ENCODE peak calls at places on chromosomes 4 and X, in four cellular contexts. One of them, this sample, is unnamed.

GRCh38 chr4:85760521-85760920 is 285.6 kb downstream of the ARHGAP24 start:
- DNase-seq in DND-41: no peak
- DNase-seq in IMR-90: no peak
- DNase-seq in H9: no peak
- DNase-seq in this sample: no peak

GRCh38 chr4:3121110-3121509 is 46.6 kb downstream of the HTT start:
- DNase-seq in DND-41: no peak
- DNase-seq in IMR-90: no peak
- DNase-seq in H9: no peak
- DNase-seq in this sample: no peak

GRCh38 chrX:57643698-57644097 is 36.4 kb downstream of the NLRP2B start:
- DNase-seq in DND-41: no peak
- DNase-seq in IMR-90: no peak
- DNase-seq in H9: no peak
- DNase-seq in this sample: no peak

GRCh38 chr4:129446074-129446473 is 350.1 kb downstream of the C4orf33 start:
- DNase-seq in DND-41: peak
- DNase-seq in IMR-90: no peak
- DNase-seq in H9: peak
- DNase-seq in this sample: no peak

GRCh38 chr4:133147365-133147821 is 1.7 kb upstream of the PCDH10 start:
- DNase-seq in DND-41: no peak
- DNase-seq in IMR-90: no peak
- DNase-seq in H9: no peak
- DNase-seq in this sample: no peak

GRCh38 chrX:115988825-115989224 is 181.7 kb upstream of the AGTR2 start:
- DNase-seq in DND-41: no peak
- DNase-seq in IMR-90: no peak
- DNase-seq in H9: no peak
- DNase-seq in this sample: no peak

GRCh38 chr4:73308286-73308685 is 49.7 kb upstream of the ANKRD17 start:
- DNase-seq in DND-41: no peak
- DNase-seq in IMR-90: peak
- DNase-seq in H9: no peak
- DNase-seq in this sample: no peak

GRCh38 chr4:154822775-154823174 is 41.7 kb downstream of the RBM46 start:
- DNase-seq in DND-41: no peak
- DNase-seq in IMR-90: peak
- DNase-seq in H9: no peak
- DNase-seq in this sample: peak

GRCh38 chrX:119236599-119237525 is 777 bp downstream of the PGRMC1 start:
- DNase-seq in DND-41: peak
- DNase-seq in IMR-90: peak
- DNase-seq in H9: no peak
- DNase-seq in this sample: no peak

DNA sequence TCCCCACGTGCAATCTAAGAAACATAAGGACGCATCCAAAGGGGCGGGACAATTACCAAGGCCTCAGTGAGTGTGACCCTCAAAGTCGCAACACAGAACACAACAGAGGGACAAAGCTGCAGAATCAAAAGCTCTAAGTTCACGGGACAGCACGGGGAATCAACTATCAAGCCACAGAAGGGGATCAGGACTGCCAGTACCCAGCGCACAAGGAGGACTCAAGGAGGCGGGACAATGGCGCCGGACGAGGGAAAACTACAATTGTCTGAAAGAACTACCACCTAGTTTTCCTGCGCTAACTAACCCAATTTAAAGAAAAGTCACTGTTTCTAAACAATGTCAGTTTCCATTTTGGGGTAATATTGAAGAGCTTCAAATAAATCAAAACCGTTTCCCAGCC is 1.3 kb downstream of the FAM53A start:
- DNase-seq in DND-41: no peak
- DNase-seq in IMR-90: no peak
- DNase-seq in H9: no peak
- DNase-seq in this sample: no peak
- H3K9ac ChIP-seq in DND-41: no peak
- H3K9ac ChIP-seq in IMR-90: peak
- H3K9ac ChIP-seq in H9: no peak
- H3K9ac ChIP-seq in this sample: peak

DNA sequence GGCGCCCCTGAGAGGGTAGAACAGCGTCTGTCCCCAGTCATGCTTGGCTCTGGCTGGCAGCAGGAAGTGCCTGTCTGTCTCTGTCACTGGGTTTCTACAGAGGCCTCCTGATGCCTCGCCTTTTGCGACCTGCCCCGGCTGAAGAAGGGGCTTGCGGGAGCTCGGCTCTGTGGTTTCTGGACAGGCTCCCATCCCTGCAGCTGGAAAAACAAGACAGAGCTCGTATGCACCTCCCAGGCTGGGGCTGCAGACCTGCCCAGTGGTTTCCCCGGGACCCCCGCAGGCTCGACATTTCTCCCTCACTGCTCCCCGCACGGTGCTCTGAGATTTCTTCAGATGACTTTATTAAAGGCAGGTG is 57.0 kb upstream of the SORCS2 start:
- DNase-seq in DND-41: no peak
- DNase-seq in IMR-90: peak
- DNase-seq in H9: no peak
- DNase-seq in this sample: no peak
- H3K9ac ChIP-seq in DND-41: no peak
- H3K9ac ChIP-seq in IMR-90: no peak
- H3K9ac ChIP-seq in H9: no peak
- H3K9ac ChIP-seq in this sample: no peak

GRCh38 chr4:168515222-168516011 is 18.6 kb downstream of the PALLD start:
- DNase-seq in DND-41: no peak
- DNase-seq in IMR-90: no peak
- DNase-seq in H9: no peak
- DNase-seq in this sample: no peak

GRCh38 chr4:168509786-168510185 is 12.9 kb downstream of the PALLD start:
- DNase-seq in DND-41: peak
- DNase-seq in IMR-90: peak
- DNase-seq in H9: no peak
- DNase-seq in this sample: no peak

GRCh38 chr4:168511780-168512467 is 15.1 kb downstream of the PALLD start:
- DNase-seq in DND-41: peak
- DNase-seq in IMR-90: no peak
- DNase-seq in H9: peak
- DNase-seq in this sample: no peak

GRCh38 chr4:168516841-168517240 is 20.0 kb downstream of the PALLD start:
- DNase-seq in DND-41: no peak
- DNase-seq in IMR-90: no peak
- DNase-seq in H9: no peak
- DNase-seq in this sample: no peak

GRCh38 chr4:168514249-168514852 is 17.5 kb downstream of the PALLD start:
- DNase-seq in DND-41: no peak
- DNase-seq in IMR-90: peak
- DNase-seq in H9: no peak
- DNase-seq in this sample: peak
- H3K9ac ChIP-seq in DND-41: no peak
- H3K9ac ChIP-seq in IMR-90: no peak
- H3K9ac ChIP-seq in H9: no peak
- H3K9ac ChIP-seq in this sample: no peak

GRCh38 chrX:31071725-31072124 is at the start of gene FTHL17:
- DNase-seq in DND-41: no peak
- DNase-seq in IMR-90: no peak
- DNase-seq in H9: no peak
- DNase-seq in this sample: no peak
- H3K9ac ChIP-seq in DND-41: no peak
- H3K9ac ChIP-seq in IMR-90: no peak
- H3K9ac ChIP-seq in H9: no peak
- H3K9ac ChIP-seq in this sample: no peak

GRCh38 chr4:185837415-185838103 is 25.6 kb upstream of the SORBS2 start:
- DNase-seq in DND-41: no peak
- DNase-seq in IMR-90: peak
- DNase-seq in H9: no peak
- DNase-seq in this sample: no peak

GRCh38 chr4:185838104-185838452 is 26.1 kb upstream of the SORBS2 start:
- DNase-seq in DND-41: no peak
- DNase-seq in IMR-90: no peak
- DNase-seq in H9: peak
- DNase-seq in this sample: no peak

GRCh38 chr4:185835336-185835735 is 23.3 kb upstream of the SORBS2 start:
- DNase-seq in DND-41: no peak
- DNase-seq in IMR-90: no peak
- DNase-seq in H9: no peak
- DNase-seq in this sample: no peak

GRCh38 chr4:185835814-185836213 is 23.8 kb upstream of the SORBS2 start:
- DNase-seq in DND-41: no peak
- DNase-seq in IMR-90: no peak
- DNase-seq in H9: no peak
- DNase-seq in this sample: no peak

GRCh38 chr4:185836268-185837084 is 24.5 kb upstream of the SORBS2 start:
- DNase-seq in DND-41: no peak
- DNase-seq in IMR-90: no peak
- DNase-seq in H9: no peak
- DNase-seq in this sample: no peak
- H3K9ac ChIP-seq in DND-41: no peak
- H3K9ac ChIP-seq in IMR-90: no peak
- H3K9ac ChIP-seq in H9: no peak
- H3K9ac ChIP-seq in this sample: no peak

GRCh38 chr4:42632653-42633382 is 24.1 kb downstream of the ATP8A1 start:
- DNase-seq in DND-41: no peak
- DNase-seq in IMR-90: no peak
- DNase-seq in H9: no peak
- DNase-seq in this sample: no peak
- H3K9ac ChIP-seq in DND-41: no peak
- H3K9ac ChIP-seq in IMR-90: no peak
- H3K9ac ChIP-seq in H9: no peak
- H3K9ac ChIP-seq in this sample: no peak

GRCh38 chrX:21373637-21374162 is 518 bp upstream of the CNKSR2 start:
- DNase-seq in DND-41: peak
- DNase-seq in IMR-90: no peak
- DNase-seq in H9: peak
- DNase-seq in this sample: no peak

GRCh38 chrX:21374994-21375794 is 976 bp downstream of the CNKSR2 start:
- DNase-seq in DND-41: peak
- DNase-seq in IMR-90: no peak
- DNase-seq in H9: peak
- DNase-seq in this sample: no peak

GRCh38 chrX:21375795-21376069 is 1.5 kb downstream of the CNKSR2 start:
- DNase-seq in DND-41: no peak
- DNase-seq in IMR-90: no peak
- DNase-seq in H9: no peak
- DNase-seq in this sample: no peak

GRCh38 chrX:21374163-21374993 is at the start of gene CNKSR2:
- DNase-seq in DND-41: peak
- DNase-seq in IMR-90: peak
- DNase-seq in H9: peak
- DNase-seq in this sample: no peak

DNA sequence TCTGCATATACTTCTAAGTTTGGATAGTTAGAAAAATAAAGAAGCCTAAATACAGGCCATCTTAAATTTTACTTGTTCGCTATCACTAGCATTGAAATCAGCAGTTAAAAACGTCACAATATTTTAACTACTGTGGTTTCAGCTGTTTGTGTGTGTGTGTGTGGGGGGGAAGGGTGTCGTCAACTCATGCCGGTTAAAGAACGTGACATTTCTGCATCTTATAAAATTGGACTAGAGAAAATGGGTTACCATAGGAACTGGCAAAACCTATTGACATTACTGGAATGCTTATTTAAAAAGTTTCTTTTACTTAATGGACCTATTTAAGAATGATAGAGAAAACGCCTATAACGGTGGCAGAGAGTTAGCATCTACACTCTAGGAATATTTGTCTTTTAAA is 1.2 kb upstream of the CNKSR2 start:
- DNase-seq in DND-41: peak
- DNase-seq in IMR-90: no peak
- DNase-seq in H9: no peak
- DNase-seq in this sample: no peak
- H3K9ac ChIP-seq in DND-41: peak
- H3K9ac ChIP-seq in IMR-90: no peak
- H3K9ac ChIP-seq in H9: no peak
- H3K9ac ChIP-seq in this sample: no peak

GRCh38 chr4:7621252-7621651 is 186.5 kb upstream of the PSAPL1 start:
- DNase-seq in DND-41: no peak
- DNase-seq in IMR-90: no peak
- DNase-seq in H9: no peak
- DNase-seq in this sample: no peak
- H3K9ac ChIP-seq in DND-41: no peak
- H3K9ac ChIP-seq in IMR-90: no peak
- H3K9ac ChIP-seq in H9: no peak
- H3K9ac ChIP-seq in this sample: no peak